ENCODE peak calls at places on chromosomes 6 and 20, in seven cellular contexts. C is Peyer's patch, N is mesothelial cell of epicardium, G is brain microvascular endothelial cell, S is AG04450, X is AG10803, H is ascending aorta. F is an unnamed sample.

GRCh38 chr6:150978631-150979030 is 113.1 kb downstream of the MTHFD1L start:
- DNase-seq in X (no peak), C (no peak), N (no peak), S (no peak), G (no peak), H (no peak), F (no peak)

GRCh38 chr6:39850897-39851296 is 58.7 kb downstream of the DAAM2 start:
- DNase-seq in N (no peak), X (no peak), G (no peak), H (no peak), C (no peak), S (no peak), F (no peak)

GRCh38 chr6:3608159-3608558 is 143.4 kb downstream of the PXDC1 start:
- DNase-seq in X (no peak), G (no peak), H (peak), N (peak), S (no peak), C (no peak), F (no peak)

GRCh38 chr6:14635195-14635594 is 517.6 kb downstream of the CD83 start:
- DNase-seq in G (no peak), H (no peak), C (no peak), S (no peak), N (no peak), X (no peak), F (no peak)

GRCh38 chr20:49918446-49918845 is 3.1 kb upstream of the SPATA2 start:
- DNase-seq in C (no peak), H (no peak), N (no peak), X (no peak), G (no peak), S (no peak), F (no peak)

GRCh38 chr20:3239867-3240775 is 1.1 kb upstream of the SLC4A11 start:
- DNase-seq in S (no peak), G (no peak), C (peak), H (no peak), X (peak), N (no peak), F (no peak)

GRCh38 chr20:41630846-41631245 is 12.7 kb upstream of the CHD6 start:
- DNase-seq in X (no peak), G (no peak), H (no peak), S (no peak), N (no peak), C (no peak), F (no peak)

GRCh38 chr20:9403481-9403880 is 110.9 kb upstream of the LAMP5 start:
- DNase-seq in X (no peak), G (no peak), N (no peak), S (no peak), H (no peak), C (no peak), F (no peak)

GRCh38 chr6:86937219-86938079 is at the start of gene HTR1E:
- DNase-seq in X (no peak), H (no peak), G (peak), S (no peak), C (peak), N (peak), F (no peak)

GRCh38 chr6:116287668-116288282 is 8.0 kb upstream of the TSPYL1 start:
- DNase-seq in H (no peak), S (no peak), X (peak), G (no peak), N (no peak), C (no peak), F (no peak)

GRCh38 chr20:1619861-1620444 is at the start of gene SIRPB1:
- DNase-seq in S (no peak), C (no peak), G (no peak), X (no peak), N (no peak), H (no peak), F (no peak)

GRCh38 chr20:63731410-63731809 is 5.1 kb upstream of the LIME1 start:
- DNase-seq in C (no peak), S (no peak), N (no peak), X (no peak), H (no peak), G (no peak), F (no peak)

GRCh38 chr6:106116125-106116524 is 30.0 kb downstream of the PRDM1 start:
- DNase-seq in X (peak), G (no peak), C (no peak), S (no peak), H (no peak), N (no peak), F (no peak)

GRCh38 chr20:51532577-51533191 is 9.8 kb downstream of the NFATC2 start:
- DNase-seq in N (no peak), C (no peak), G (no peak), X (peak), H (peak), S (no peak), F (no peak)

GRCh38 chr6:166861961-166862286 is 94.4 kb downstream of the RNASET2 start:
- DNase-seq in C (no peak), H (no peak), N (no peak), S (no peak), X (no peak), G (no peak), F (no peak)

DNA sequence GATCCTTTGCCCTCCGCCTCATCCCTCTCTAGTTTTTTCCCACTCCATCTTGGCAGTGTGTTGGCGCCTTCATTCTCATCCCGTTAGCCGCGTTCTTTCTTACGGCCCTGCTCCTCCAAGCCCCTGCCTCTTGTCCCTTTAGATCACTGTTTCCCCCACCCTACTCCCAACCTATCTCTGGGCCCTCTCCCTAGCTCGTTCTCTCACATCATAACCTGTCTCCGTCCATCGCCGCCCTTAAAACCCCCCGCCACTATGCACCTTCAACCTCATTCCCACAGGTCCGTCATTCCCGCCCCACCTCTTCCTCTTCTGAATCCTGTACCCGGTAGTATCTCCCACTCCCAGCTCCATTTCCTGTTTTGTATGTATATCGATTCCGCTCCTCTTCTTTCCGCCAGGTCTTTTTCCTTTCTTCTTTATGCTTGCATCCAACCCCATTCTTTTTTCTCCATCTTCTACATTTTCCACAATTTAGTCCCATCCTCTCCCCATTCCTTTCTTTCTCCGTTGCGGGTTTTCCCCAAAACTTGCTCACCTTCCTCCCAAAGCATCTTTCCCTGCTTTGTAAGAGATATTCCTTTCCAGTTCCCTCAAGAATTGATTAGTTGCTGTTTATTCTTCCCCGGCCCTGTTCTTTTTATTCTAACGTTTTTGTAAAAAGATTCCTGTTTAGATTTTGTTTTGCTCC is 671 bp downstream of the EFHC1 start:
- DNase-seq in H (peak), N (peak), G (peak), X (no peak), S (no peak), C (no peak), F (no peak)
- TF ChIP-seq CTCF in H (no peak), N (no peak), G (no peak), X (no peak), S (no peak), C (no peak), F (no peak)

DNA sequence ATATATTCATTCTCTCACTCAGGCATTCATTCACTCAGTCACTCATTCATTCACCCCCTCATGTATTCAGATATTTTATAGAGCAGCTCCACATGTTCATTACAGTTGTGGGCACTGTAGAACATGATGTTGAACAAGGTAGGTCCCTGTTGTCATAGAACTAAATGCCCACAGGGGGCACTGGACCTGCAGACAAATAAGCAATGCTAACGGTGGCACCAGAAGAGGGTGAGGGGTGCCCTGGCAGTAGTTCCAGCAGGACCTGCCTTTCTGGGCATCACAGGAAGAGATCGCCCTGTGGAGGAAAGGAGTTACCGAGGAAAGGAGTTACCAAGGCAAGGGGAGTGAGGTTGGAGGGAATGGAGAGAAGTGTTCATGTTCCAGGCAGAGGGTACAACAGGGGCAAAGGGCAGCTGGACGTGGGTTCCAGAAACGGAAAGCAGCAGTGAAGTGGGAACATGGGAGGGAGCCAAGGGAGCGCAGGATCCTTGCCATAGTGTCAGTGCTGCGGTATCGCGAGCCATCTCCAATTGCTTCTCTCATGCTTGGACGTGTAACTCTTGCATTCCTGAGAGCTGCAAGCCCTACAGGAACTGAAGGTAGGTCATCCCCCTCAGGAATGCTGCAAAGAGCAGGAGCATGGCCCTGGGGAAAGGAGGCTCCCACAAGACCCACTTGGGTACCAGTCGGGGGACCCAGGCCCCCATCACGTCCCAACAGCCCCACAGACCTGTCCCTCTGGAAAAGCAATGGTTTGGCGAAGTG is 128.2 kb downstream of the EDN3 start:
- DNase-seq in X (no peak), S (no peak), C (no peak), G (no peak), N (no peak), H (no peak), F (no peak)
- TF ChIP-seq CTCF in X (no peak), S (no peak), C (peak), G (no peak), N (no peak), H (no peak), F (no peak)

GRCh38 chr6:79949235-79949634 is 1.9 kb upstream of the ELOVL4 start:
- DNase-seq in S (peak), N (no peak), X (peak), C (no peak), G (peak), H (peak), F (peak)
- TF ChIP-seq CTCF in S (peak), N (peak), X (peak), C (peak), G (peak), H (peak), F (peak)

DNA sequence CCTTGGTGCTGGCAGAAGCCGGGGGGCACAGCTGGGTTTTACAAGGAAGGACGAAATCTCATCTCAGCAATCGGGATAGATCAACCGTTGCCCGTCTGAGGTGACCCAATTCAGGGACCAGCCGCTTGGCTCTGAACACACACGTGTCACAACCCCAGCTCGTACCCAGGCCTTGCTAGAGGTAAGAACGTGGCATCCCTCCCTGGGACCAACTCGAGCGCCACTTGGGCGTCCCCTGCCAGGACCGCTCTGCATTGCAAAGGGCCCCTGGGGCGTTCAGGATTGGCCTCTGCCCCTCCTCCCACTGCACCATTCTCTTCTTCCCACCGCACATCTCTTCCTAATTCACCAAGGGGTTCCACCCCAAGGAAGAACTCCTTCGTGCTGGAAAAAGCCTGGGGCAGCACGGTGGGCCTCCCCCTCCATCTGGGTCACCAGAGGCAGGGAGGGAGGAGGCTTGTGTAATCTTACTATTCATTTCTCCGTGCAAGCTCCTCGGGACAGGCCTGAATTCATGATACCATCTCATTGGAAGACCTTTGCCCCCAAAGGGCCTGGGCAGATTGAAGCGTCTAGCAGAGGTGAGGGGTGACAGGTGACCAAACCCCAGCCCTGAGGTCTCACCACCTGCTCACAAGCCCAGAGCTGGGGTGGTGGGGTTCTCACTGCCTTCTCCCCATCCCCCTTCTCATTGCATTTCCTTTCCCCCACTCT is 136.8 kb downstream of the LY86 start:
- DNase-seq in C (no peak), H (no peak), N (no peak), G (no peak), S (no peak), X (no peak), F (no peak)
- TF ChIP-seq CTCF in C (no peak), H (no peak), N (no peak), G (no peak), S (no peak), X (no peak), F (no peak)

DNA sequence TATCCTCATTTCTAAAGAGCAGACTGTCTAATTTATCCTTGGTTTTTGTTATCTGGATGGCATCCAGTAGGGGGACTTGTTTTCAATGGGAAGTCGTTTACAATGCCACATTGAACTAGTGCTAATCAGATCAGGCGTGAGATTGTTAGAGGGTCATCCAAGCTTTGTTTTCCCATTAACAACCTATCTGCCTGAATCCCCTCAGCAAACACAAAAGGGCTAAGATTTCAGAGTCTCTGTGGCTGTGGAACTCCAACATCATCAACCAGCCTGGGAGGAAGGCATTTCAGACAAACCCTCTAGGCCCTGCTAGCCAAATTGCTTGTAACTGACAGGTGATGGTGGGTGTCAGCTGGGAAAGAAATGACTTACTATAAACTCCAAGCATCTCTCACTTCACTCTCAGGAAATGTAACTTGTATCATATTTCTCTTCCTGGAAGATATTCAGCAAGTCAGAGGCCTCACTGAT is 47.7 kb downstream of the COL19A1 start:
- DNase-seq in N (no peak), G (no peak), H (no peak), C (no peak), X (no peak), S (no peak), F (no peak)
- TF ChIP-seq CTCF in N (no peak), G (peak), H (no peak), C (no peak), X (no peak), S (peak), F (no peak)

F was measured in retinal pigment epithelial cell.